ENCODE peak calls at places on chromosomes 13 and 19, in six cellular contexts. Q, Y, K, L, U and N are unnamed samples.

GRCh38 chr19:1418951-1419735 is 11.8 kb downstream of the DAZAP1 start:
- DNase-seq in Q (no peak), Y (no peak), K (no peak), L (no peak), U (no peak), N (no peak)

GRCh38 chr19:55643003-55643732 is at the start of gene ZNF581:
- DNase-seq in Q (peak; percentile 74), Y (peak; percentile 77), K (peak; percentile 84), L (peak; percentile 80), U (peak; percentile 57), N (peak; percentile 79)

GRCh38 chr19:35306473-35307246 is 14.7 kb downstream of the MAG start:
- DNase-seq in Q (no peak), Y (no peak), K (peak; percentile 42), L (no peak), U (no peak), N (no peak)

GRCh38 chr19:9958451-9958850 is 22.1 kb upstream of the OLFM2 start:
- DNase-seq in Q (no peak), Y (peak; percentile 78), K (no peak), L (no peak), U (no peak), N (peak; percentile 71)

GRCh38 chr13:76854894-76855293 is 31.3 kb downstream of the KCTD12 start:
- DNase-seq in Q (no peak), Y (peak; percentile 17), K (no peak), L (no peak), U (no peak), N (no peak)

GRCh38 chr19:591099-591958 is 1.6 kb downstream of the HCN2 start:
- DNase-seq in Q (no peak), Y (no peak), K (no peak), L (no peak), U (no peak), N (no peak)

GRCh38 chr19:9205506-9206113 is 13.8 kb downstream of the OR7D4 start:
- DNase-seq in Q (peak; percentile 59), Y (peak; percentile 51), K (peak; percentile 70), L (peak; percentile 58), U (peak; percentile 4), N (peak; percentile 75)

GRCh38 chr19:15614507-15615379 is at the start of gene CYP4F8:
- DNase-seq in Q (no peak), Y (no peak), K (no peak), L (no peak), U (no peak), N (no peak)

GRCh38 chr13:109699628-109700071 is 86.7 kb downstream of the IRS2 start:
- DNase-seq in Q (peak; percentile 64), Y (no peak), K (no peak), L (no peak), U (no peak), N (no peak)

GRCh38 chr13:106595623-106596022 is 27.7 kb upstream of the ARGLU1 start:
- DNase-seq in Q (no peak), Y (no peak), K (no peak), L (no peak), U (no peak), N (no peak)

GRCh38 chr13:22198001-22198400 is 527.1 kb downstream of the FGF9 start:
- DNase-seq in Q (no peak), Y (no peak), K (no peak), L (no peak), U (no peak), N (no peak)

GRCh38 chr19:4149518-4150288 is 3.7 kb upstream of the CREB3L3 start:
- DNase-seq in Q (no peak), Y (peak; percentile 61), K (no peak), L (no peak), U (no peak), N (no peak)

GRCh38 chr13:33014291-33014690 is 1.9 kb upstream of the KL start:
- DNase-seq in Q (no peak), Y (no peak), K (no peak), L (no peak), U (no peak), N (no peak)

GRCh38 chr13:52751196-52751595 is 11.6 kb upstream of the CNMD start:
- DNase-seq in Q (no peak), Y (no peak), K (no peak), L (no peak), U (no peak), N (no peak)

GRCh38 chr19:38389101-38389925 is 816 bp downstream of the SPRED3 start:
- DNase-seq in Q (peak; percentile 80), Y (peak; percentile 68), K (no peak), L (no peak), U (no peak), N (peak; percentile 85)

GRCh38 chr13:113816248-113816924 is 47.5 kb downstream of the GAS6 start:
- DNase-seq in Q (peak; percentile 67), Y (peak; percentile 28), K (no peak), L (no peak), U (no peak), N (no peak)